ENCODE peak calls at places on chromosome 16, in four cellular contexts. One of them, this sample, is unnamed.

GRCh38 chr16:66560107-66560506 is 6.1 kb upstream of the CMTM1 start:
- DNase-seq in lower lobe of right lung: no peak
- DNase-seq in right cardiac atrium: no peak
- DNase-seq in transverse colon: no peak
- DNase-seq in this sample: no peak

GRCh38 chr16:31277659-31278260 is 18.0 kb downstream of the ITGAM start:
- DNase-seq in transverse colon: no peak
- DNase-seq in lower lobe of right lung: no peak
- DNase-seq in right cardiac atrium: no peak
- DNase-seq in this sample: peak; percentile 25

GRCh38 chr16:51416921-51417320 is 265.9 kb upstream of the SALL1 start:
- DNase-seq in right cardiac atrium: no peak
- DNase-seq in lower lobe of right lung: no peak
- DNase-seq in transverse colon: no peak
- DNase-seq in this sample: no peak

GRCh38 chr16:17744903-17745581 is 274.3 kb upstream of the XYLT1 start:
- DNase-seq in right cardiac atrium: no peak
- DNase-seq in lower lobe of right lung: no peak
- DNase-seq in transverse colon: no peak
- DNase-seq in this sample: no peak

GRCh38 chr16:53159781-53160436 is 105.1 kb downstream of the CHD9 start:
- DNase-seq in lower lobe of right lung: no peak
- DNase-seq in transverse colon: no peak
- DNase-seq in right cardiac atrium: no peak
- DNase-seq in this sample: no peak

GRCh38 chr16:83085660-83086059 is 458.9 kb downstream of the CDH13 start:
- DNase-seq in right cardiac atrium: no peak
- DNase-seq in transverse colon: no peak
- DNase-seq in lower lobe of right lung: no peak
- DNase-seq in this sample: no peak

GRCh38 chr16:48850097-48850496 is 240.1 kb upstream of the N4BP1 start:
- DNase-seq in transverse colon: no peak
- DNase-seq in lower lobe of right lung: no peak
- DNase-seq in right cardiac atrium: no peak
- DNase-seq in this sample: no peak

GRCh38 chr16:8569650-8570338 is 20.5 kb downstream of the TMEM114 start:
- DNase-seq in right cardiac atrium: no peak
- DNase-seq in lower lobe of right lung: no peak
- DNase-seq in transverse colon: no peak
- DNase-seq in this sample: no peak

GRCh38 chr16:29961479-29962343 is at the start of gene TMEM219:
- DNase-seq in right cardiac atrium: peak; percentile 97
- DNase-seq in lower lobe of right lung: peak; percentile 93
- DNase-seq in transverse colon: peak; percentile 94
- DNase-seq in this sample: peak; percentile 94

GRCh38 chr16:13039526-13039925 is 138.1 kb downstream of the SHISA9 start:
- DNase-seq in transverse colon: no peak
- DNase-seq in right cardiac atrium: no peak
- DNase-seq in lower lobe of right lung: no peak
- DNase-seq in this sample: no peak

GRCh38 chr16:25063102-25063501 is 47.9 kb upstream of the ARHGAP17 start:
- DNase-seq in lower lobe of right lung: no peak
- DNase-seq in transverse colon: no peak
- DNase-seq in right cardiac atrium: no peak
- DNase-seq in this sample: no peak

GRCh38 chr16:79066621-79067020 is 533.9 kb downstream of the MAF start:
- DNase-seq in lower lobe of right lung: no peak
- DNase-seq in right cardiac atrium: no peak
- DNase-seq in transverse colon: no peak
- DNase-seq in this sample: no peak

GRCh38 chr16:28186752-28187151 is 25.0 kb downstream of the XPO6 start:
- DNase-seq in transverse colon: no peak
- DNase-seq in right cardiac atrium: no peak
- DNase-seq in lower lobe of right lung: no peak
- DNase-seq in this sample: no peak

GRCh38 chr16:53142823-53143568 is 88.2 kb downstream of the CHD9 start:
- DNase-seq in lower lobe of right lung: no peak
- DNase-seq in right cardiac atrium: no peak
- DNase-seq in transverse colon: no peak
- DNase-seq in this sample: no peak

GRCh38 chr16:14545346-14545884 is 84.6 kb downstream of the PARN start:
- DNase-seq in transverse colon: no peak
- DNase-seq in right cardiac atrium: no peak
- DNase-seq in lower lobe of right lung: no peak
- DNase-seq in this sample: no peak

GRCh38 chr16:56700195-56700594 is 17.9 kb downstream of the MT1X start:
- DNase-seq in right cardiac atrium: no peak
- DNase-seq in transverse colon: no peak
- DNase-seq in lower lobe of right lung: no peak
- DNase-seq in this sample: no peak

GRCh38 chr16:22141746-22142145 is 20.6 kb upstream of the SDR42E2 start:
- DNase-seq in transverse colon: no peak
- DNase-seq in lower lobe of right lung: no peak
- DNase-seq in right cardiac atrium: no peak
- DNase-seq in this sample: no peak

GRCh38 chr16:424033-424622 is 1.3 kb upstream of the RAB11FIP3 start:
- DNase-seq in right cardiac atrium: peak; percentile 79
- DNase-seq in lower lobe of right lung: no peak
- DNase-seq in transverse colon: peak; percentile 60
- DNase-seq in this sample: no peak

GRCh38 chr16:1019234-1019933 is 37.8 kb downstream of the SOX8 start:
- DNase-seq in lower lobe of right lung: no peak
- DNase-seq in right cardiac atrium: peak; percentile 92
- DNase-seq in transverse colon: no peak
- DNase-seq in this sample: peak; percentile 92

GRCh38 chr16:50781043-50781442 is 39.2 kb downstream of the CYLD start:
- DNase-seq in transverse colon: no peak
- DNase-seq in lower lobe of right lung: no peak
- DNase-seq in right cardiac atrium: no peak
- DNase-seq in this sample: no peak

GRCh38 chr16:72131036-72131435 is 37.4 kb downstream of the DHX38 start:
- DNase-seq in lower lobe of right lung: no peak
- DNase-seq in transverse colon: no peak
- DNase-seq in right cardiac atrium: no peak
- DNase-seq in this sample: no peak

GRCh38 chr16:47779201-47780016 is 318.3 kb downstream of the PHKB start:
- DNase-seq in lower lobe of right lung: no peak
- DNase-seq in transverse colon: no peak
- DNase-seq in right cardiac atrium: peak; percentile 50
- DNase-seq in this sample: no peak

GRCh38 chr16:21264226-21265036 is 13.7 kb downstream of the CRYM start:
- DNase-seq in right cardiac atrium: peak; percentile 78
- DNase-seq in lower lobe of right lung: no peak
- DNase-seq in transverse colon: peak; percentile 17
- DNase-seq in this sample: no peak

GRCh38 chr16:28090646-28091377 is 27.3 kb upstream of the GSG1L start:
- DNase-seq in lower lobe of right lung: no peak
- DNase-seq in transverse colon: no peak
- DNase-seq in right cardiac atrium: no peak
- DNase-seq in this sample: peak; percentile 30

GRCh38 chr16:17213974-17214373 is 256.8 kb downstream of the XYLT1 start:
- DNase-seq in transverse colon: no peak
- DNase-seq in right cardiac atrium: no peak
- DNase-seq in lower lobe of right lung: no peak
- DNase-seq in this sample: no peak

GRCh38 chr16:1729445-1729844 is 23.4 kb downstream of the MAPK8IP3 start:
- DNase-seq in transverse colon: no peak
- DNase-seq in lower lobe of right lung: no peak
- DNase-seq in right cardiac atrium: no peak
- DNase-seq in this sample: no peak

GRCh38 chr16:16012144-16012543 is 62.7 kb downstream of the ABCC1 start:
- DNase-seq in transverse colon: no peak
- DNase-seq in right cardiac atrium: no peak
- DNase-seq in lower lobe of right lung: no peak
- DNase-seq in this sample: no peak

GRCh38 chr16:16013812-16014211 is 64.4 kb downstream of the ABCC1 start:
- DNase-seq in lower lobe of right lung: no peak
- DNase-seq in right cardiac atrium: no peak
- DNase-seq in transverse colon: no peak
- DNase-seq in this sample: no peak

GRCh38 chr16:16016388-16016964 is 67.1 kb downstream of the ABCC1 start:
- DNase-seq in lower lobe of right lung: no peak
- DNase-seq in transverse colon: no peak
- DNase-seq in right cardiac atrium: no peak
- DNase-seq in this sample: no peak

GRCh38 chr16:16015849-16016248 is 66.4 kb downstream of the ABCC1 start:
- DNase-seq in lower lobe of right lung: no peak
- DNase-seq in right cardiac atrium: no peak
- DNase-seq in transverse colon: no peak
- DNase-seq in this sample: no peak

GRCh38 chr16:16014329-16015224 is 65.2 kb downstream of the ABCC1 start:
- DNase-seq in right cardiac atrium: peak; percentile 89
- DNase-seq in transverse colon: peak; percentile 24
- DNase-seq in lower lobe of right lung: peak; percentile 52
- DNase-seq in this sample: peak; percentile 94
- H3K27ac ChIP-seq in right cardiac atrium: peak overlapping the region; percentile 15
- H3K27ac ChIP-seq in transverse colon: peak overlapping the region; percentile 78
- H3K27ac ChIP-seq in lower lobe of right lung: no peak overlapping the region
- H3K27ac ChIP-seq in this sample: peak overlapping the region; percentile 43

DNA sequence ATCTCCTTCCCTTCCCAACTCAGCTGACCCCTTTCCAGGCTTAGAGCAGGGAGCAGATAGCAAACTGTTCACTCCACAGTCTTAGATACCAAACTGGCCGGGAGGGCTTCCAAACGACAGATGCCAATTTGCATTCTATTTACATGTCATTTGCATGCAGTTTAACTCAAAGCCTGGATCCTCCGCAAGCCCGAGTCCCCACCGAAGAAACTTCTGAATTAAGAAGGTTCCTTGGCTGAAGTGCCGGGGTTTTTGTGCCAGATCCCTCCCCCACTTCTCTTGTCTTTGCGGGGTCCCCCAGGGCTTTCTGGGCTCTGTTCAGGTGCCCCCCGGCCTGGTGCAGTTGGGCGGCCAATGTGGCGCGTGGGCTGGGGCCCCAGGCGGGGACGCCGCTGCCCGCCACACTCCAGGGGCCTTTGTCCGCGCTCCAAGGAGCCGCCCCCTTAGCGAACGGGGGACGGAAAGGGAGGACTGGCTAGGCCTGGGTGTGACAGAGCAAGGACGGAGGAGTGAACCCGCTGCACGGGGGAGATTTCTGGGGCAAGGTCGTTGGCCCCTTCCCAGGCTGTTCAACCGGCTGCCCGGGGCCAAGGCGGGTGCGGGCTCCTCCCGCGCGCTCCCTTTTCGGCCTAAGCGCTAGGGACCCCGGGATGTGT is 1.2 kb downstream of the GPRC5B start:
- DNase-seq in transverse colon: peak; percentile 10
- DNase-seq in right cardiac atrium: peak; percentile 85
- DNase-seq in lower lobe of right lung: no peak
- DNase-seq in this sample: peak; percentile 80
- H3K4me1 ChIP-seq in transverse colon: peaks cover 28% of the 10 kb centered on the region
- H3K4me1 ChIP-seq in right cardiac atrium: peaks cover 6% of the 10 kb centered on the region
- H3K4me1 ChIP-seq in lower lobe of right lung: peaks cover 20% of the 10 kb centered on the region
- H3K4me1 ChIP-seq in this sample: no peaks in the 10 kb centered on the region

DNA sequence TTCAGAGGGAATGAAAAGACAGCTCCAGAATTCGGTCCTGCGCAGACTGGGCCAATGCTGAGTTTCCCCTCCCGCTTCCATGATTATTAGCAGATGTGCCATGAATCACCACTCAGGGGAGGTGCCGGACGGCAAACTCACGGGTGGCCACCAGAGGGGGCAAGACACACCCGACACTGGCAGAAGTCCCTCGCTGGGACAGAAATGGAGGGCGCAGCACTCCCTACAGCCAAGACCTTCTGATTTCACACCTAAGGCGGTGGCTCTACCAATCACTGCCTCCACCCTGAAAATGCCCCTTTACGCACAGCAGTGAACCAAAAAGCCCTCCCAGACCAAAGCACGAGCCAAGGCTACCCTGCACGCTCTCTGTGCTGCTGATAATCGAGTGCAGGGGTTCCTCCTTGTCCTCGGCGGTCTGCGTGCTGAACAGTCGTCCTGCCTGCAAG is 26.8 kb downstream of the TRAP1 start:
- DNase-seq in right cardiac atrium: peak; percentile 96
- DNase-seq in transverse colon: peak; percentile 89
- DNase-seq in lower lobe of right lung: peak; percentile 87
- DNase-seq in this sample: peak; percentile 97
- H3K27ac ChIP-seq in right cardiac atrium: peak overlapping the region; percentile 13
- H3K27ac ChIP-seq in transverse colon: peak overlapping the region; percentile 70
- H3K27ac ChIP-seq in lower lobe of right lung: peak overlapping the region; percentile 57
- H3K27ac ChIP-seq in this sample: peak overlapping the region; percentile 10

DNA sequence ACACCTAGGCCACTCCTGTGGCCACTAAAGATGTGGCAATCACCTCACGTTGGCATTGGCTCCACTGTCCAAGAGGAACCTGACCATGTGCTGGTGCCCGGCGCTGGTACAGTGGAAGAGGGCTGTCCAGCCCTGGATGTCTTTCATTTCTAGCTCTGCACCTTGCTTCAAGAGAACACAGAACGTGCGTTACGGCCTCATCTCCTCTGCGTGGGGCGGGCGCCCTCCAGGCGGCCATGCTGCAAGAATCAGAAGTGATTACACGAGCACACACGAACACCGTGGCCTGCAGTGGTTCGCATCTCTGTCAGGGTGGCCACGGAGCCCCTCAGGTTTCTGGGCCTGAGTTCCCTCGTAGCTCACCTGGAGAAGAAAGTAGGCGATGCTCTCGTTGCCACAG is 7.5 kb downstream of the ANKS3 start:
- DNase-seq in transverse colon: no peak
- DNase-seq in lower lobe of right lung: no peak
- DNase-seq in right cardiac atrium: no peak
- DNase-seq in this sample: no peak
- H3K4me1 ChIP-seq in transverse colon: no peaks in the 10 kb centered on the region
- H3K4me1 ChIP-seq in lower lobe of right lung: no peaks in the 10 kb centered on the region
- H3K4me1 ChIP-seq in right cardiac atrium: no peaks in the 10 kb centered on the region
- H3K4me1 ChIP-seq in this sample: peaks cover 2% of the 10 kb centered on the region

GRCh38 chr16:86202267-86202666 is 303.3 kb downstream of the IRF8 start:
- DNase-seq in transverse colon: no peak
- DNase-seq in right cardiac atrium: no peak
- DNase-seq in lower lobe of right lung: no peak
- DNase-seq in this sample: no peak
- H3K27ac ChIP-seq in transverse colon: peak overlapping the region; percentile 81
- H3K27ac ChIP-seq in right cardiac atrium: no peak overlapping the region
- H3K27ac ChIP-seq in lower lobe of right lung: no peak overlapping the region
- H3K27ac ChIP-seq in this sample: no peak overlapping the region

DNA sequence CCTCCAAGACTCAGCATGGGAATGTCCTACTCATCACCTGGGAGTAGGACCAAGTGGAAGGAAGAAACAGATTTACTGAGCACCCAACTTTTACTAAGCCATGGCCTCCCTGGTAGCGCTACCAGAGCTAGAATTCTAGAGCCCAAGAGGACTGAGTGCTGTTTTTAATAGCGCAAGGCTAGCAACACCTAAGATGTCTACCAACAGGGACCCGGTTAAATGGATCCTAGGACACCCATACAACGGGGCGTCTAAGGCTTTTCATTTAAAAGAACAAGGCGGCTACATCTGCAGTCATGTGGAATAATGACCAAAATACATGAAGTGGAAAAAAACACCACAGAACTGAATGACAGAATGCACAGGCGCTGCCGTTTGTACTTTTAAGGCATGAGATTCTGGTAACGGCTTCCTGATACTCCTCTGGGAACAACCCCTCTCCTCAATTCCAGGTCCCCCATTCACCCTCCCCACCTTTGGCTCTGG is 5.1 kb downstream of the GGA2 start:
- DNase-seq in right cardiac atrium: no peak
- DNase-seq in lower lobe of right lung: no peak
- DNase-seq in transverse colon: no peak
- DNase-seq in this sample: no peak
- H3K4me1 ChIP-seq in right cardiac atrium: peaks cover 30% of the 10 kb centered on the region
- H3K4me1 ChIP-seq in lower lobe of right lung: peaks cover 84% of the 10 kb centered on the region
- H3K4me1 ChIP-seq in transverse colon: peaks cover 55% of the 10 kb centered on the region
- H3K4me1 ChIP-seq in this sample: no peaks in the 10 kb centered on the region

GRCh38 chr16:84600343-84601229 is 17.3 kb downstream of the COTL1 start:
- DNase-seq in lower lobe of right lung: no peak
- DNase-seq in transverse colon: no peak
- DNase-seq in right cardiac atrium: no peak
- DNase-seq in this sample: no peak
- H3K27ac ChIP-seq in lower lobe of right lung: peak overlapping the region; percentile 82
- H3K27ac ChIP-seq in transverse colon: peak overlapping the region; percentile 79
- H3K27ac ChIP-seq in right cardiac atrium: peak overlapping the region; percentile 17
- H3K27ac ChIP-seq in this sample: no peak overlapping the region

This sample was measured in aorta.